ENCODE peak calls at places on chromosomes 5 and 9, in seven cellular contexts. N is A673, B is neural progenitor cell, O is Peyer's patch, X is ovary, G is aorta, M is GM23248. U is an unnamed sample.

GRCh38 chr9:111937781-111938426 is 41.3 kb downstream of the UGCG start:
- DNase-seq in N (peak; percentile 86), B (no peak), O (no peak), X (peak; percentile 28), G (peak; percentile 84), M (peak; percentile 63), U (no peak)

GRCh38 chr9:135978650-135979461 is 17.7 kb upstream of the UBAC1 start:
- DNase-seq in N (peak; percentile 52), B (no peak), O (no peak), X (no peak), G (no peak), M (no peak), U (no peak)

GRCh38 chr9:135494791-135495559 is 5.5 kb upstream of the MRPS2 start:
- DNase-seq in N (no peak), B (no peak), O (peak; percentile 30), X (no peak), G (peak; percentile 21), M (no peak), U (no peak)

GRCh38 chr9:36074870-36075532 is 38.3 kb downstream of the RECK start:
- DNase-seq in N (peak; percentile 67), B (no peak), O (peak; percentile 54), X (peak; percentile 86), G (peak; percentile 93), M (peak; percentile 75), U (peak; percentile 31)

GRCh38 chr9:137146527-137146918 is 7.6 kb downstream of the GRIN1 start:
- DNase-seq in N (no peak), B (peak; percentile 39), O (no peak), X (no peak), G (no peak), M (no peak), U (no peak)

GRCh38 chr5:134142088-134142487 is 27.6 kb downstream of the TCF7 start:
- DNase-seq in N (no peak), B (no peak), O (no peak), X (no peak), G (no peak), M (no peak), U (no peak)

GRCh38 chr5:114221807-114222206 is 140.1 kb upstream of the KCNN2 start:
- DNase-seq in N (no peak), B (no peak), O (no peak), X (no peak), G (no peak), M (no peak), U (no peak)

GRCh38 chr9:19894975-19895374 is 106.1 kb upstream of the SLC24A2 start:
- DNase-seq in N (no peak), B (no peak), O (no peak), X (no peak), G (no peak), M (peak; percentile 43), U (no peak)

GRCh38 chr5:110478899-110479298 is 247.6 kb downstream of the TMEM232 start:
- DNase-seq in N (peak; percentile 12), B (no peak), O (no peak), X (no peak), G (no peak), M (peak; percentile 94), U (peak; percentile 64)

GRCh38 chr9:136824496-136825225 is 16.9 kb downstream of the RABL6 start:
- DNase-seq in N (no peak), B (no peak), O (no peak), X (peak; percentile 18), G (no peak), M (no peak), U (no peak)

GRCh38 chr9:128916204-128916603 is 4.6 kb upstream of the PHYHD1 start:
- DNase-seq in N (no peak), B (no peak), O (no peak), X (no peak), G (peak; percentile 82), M (peak; percentile 74), U (no peak)

GRCh38 chr9:128918921-128919320 is 1.9 kb upstream of the PHYHD1 start:
- DNase-seq in N (no peak), B (no peak), O (no peak), X (no peak), G (no peak), M (no peak), U (no peak)

GRCh38 chr9:128919409-128919808 is 1.4 kb upstream of the PHYHD1 start:
- DNase-seq in N (no peak), B (no peak), O (peak; percentile 68), X (no peak), G (no peak), M (no peak), U (no peak)

GRCh38 chr9:128916745-128917144 is 4.0 kb upstream of the PHYHD1 start:
- DNase-seq in N (no peak), B (no peak), O (no peak), X (no peak), G (no peak), M (no peak), U (no peak)

DNA sequence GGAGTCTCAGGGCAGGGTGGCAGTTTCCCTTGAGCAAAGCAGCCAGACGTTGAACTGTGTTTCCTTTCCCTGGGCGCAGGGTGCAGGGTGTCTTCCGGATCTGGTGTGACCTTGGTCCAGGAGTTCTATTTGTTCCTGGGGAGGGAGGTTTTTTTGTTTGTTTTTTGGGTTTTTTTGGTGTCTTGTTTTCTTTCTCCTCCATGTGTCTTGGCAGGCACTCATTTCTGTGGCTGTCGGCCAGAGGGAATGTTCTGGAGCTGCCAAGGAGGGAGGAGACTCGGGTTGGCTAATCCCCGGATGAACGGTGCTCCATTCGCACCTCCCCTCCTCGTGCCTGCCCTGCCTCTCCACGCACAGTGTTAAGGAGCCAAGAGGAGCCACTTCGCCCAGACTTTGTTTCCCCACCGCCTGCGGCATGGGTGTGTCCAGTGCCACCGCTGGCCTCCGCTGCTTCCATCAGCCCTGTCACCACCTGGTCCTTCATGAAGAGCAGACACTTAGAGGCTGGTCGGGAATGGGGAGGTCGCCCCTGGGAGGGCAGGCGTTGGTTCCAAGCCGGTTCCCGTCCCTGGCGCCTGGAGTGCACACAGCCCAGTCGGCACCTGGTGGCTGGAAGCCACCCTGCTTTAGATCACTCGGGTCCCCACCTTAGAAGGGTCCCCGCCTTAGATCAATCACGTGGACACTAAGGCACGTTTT is 3.5 kb upstream of the PHYHD1 start:
- DNase-seq in N (no peak), B (no peak), O (no peak), X (peak; percentile 92), G (peak; percentile 89), M (peak; percentile 82), U (no peak)
- H3K4me1 ChIP-seq in N (peaks cover 25% of the 10 kb centered on the region), B (peaks cover 11% of the 10 kb centered on the region), O (peaks cover 7% of the 10 kb centered on the region), X (peaks cover 44% of the 10 kb centered on the region), G (peaks cover 7% of the 10 kb centered on the region), M (peaks cover 37% of the 10 kb centered on the region), U (peaks cover 6% of the 10 kb centered on the region)

GRCh38 chr5:172644229-172644628 is 3.2 kb downstream of the NEURL1B start:
- DNase-seq in N (no peak), B (no peak), O (no peak), X (no peak), G (peak; percentile 4), M (no peak), U (no peak)

GRCh38 chr5:172642511-172642910 is 1.4 kb downstream of the NEURL1B start:
- DNase-seq in N (no peak), B (no peak), O (no peak), X (peak; percentile 36), G (peak; percentile 26), M (peak; percentile 32), U (no peak)

GRCh38 chr5:172643392-172643871 is 2.4 kb downstream of the NEURL1B start:
- DNase-seq in N (no peak), B (no peak), O (no peak), X (no peak), G (peak; percentile 26), M (no peak), U (no peak)

GRCh38 chr5:172642046-172642409 is 965 bp downstream of the NEURL1B start:
- DNase-seq in N (no peak), B (no peak), O (no peak), X (no peak), G (no peak), M (peak; percentile 19), U (no peak)

DNA sequence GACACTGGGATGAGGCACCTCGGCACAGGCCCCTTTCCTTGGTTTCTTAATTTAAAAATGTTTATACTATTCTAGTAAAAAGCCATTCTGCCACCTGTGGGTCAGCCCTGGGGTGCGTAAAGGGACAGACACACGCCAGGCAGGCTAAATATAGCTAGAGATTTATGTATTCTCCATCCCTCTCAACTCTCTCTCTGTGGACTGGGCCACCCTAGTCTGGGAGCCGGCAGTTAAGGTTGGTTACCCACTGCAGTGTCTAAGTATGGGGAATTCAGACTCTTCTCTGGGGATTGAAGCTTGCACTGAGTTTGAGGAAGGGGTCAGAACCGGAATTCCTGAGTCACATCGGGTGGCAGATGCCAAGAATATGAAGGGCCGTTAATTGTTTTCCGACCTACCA is 1.9 kb downstream of the NEURL1B start:
- DNase-seq in N (no peak), B (no peak), O (no peak), X (no peak), G (no peak), M (no peak), U (no peak)
- H3K27ac ChIP-seq in N (no peak overlapping the region), B (no peak overlapping the region), O (peak overlapping the region; percentile 83), X (peak overlapping the region; percentile 89), G (no peak overlapping the region), M (no peak overlapping the region), U (no peak overlapping the region)

GRCh38 chr9:89942643-89943042 is 337.8 kb downstream of the GADD45G start:
- DNase-seq in N (no peak), B (no peak), O (no peak), X (no peak), G (no peak), M (no peak), U (no peak)
- H3K4me1 ChIP-seq in N (no peaks in the 10 kb centered on the region), B (no peaks in the 10 kb centered on the region), O (no peaks in the 10 kb centered on the region), X (peaks cover 11% of the 10 kb centered on the region), G (no peaks in the 10 kb centered on the region), M (no peaks in the 10 kb centered on the region), U (peaks cover 30% of the 10 kb centered on the region)

GRCh38 chr9:127783644-127784043 is 2.2 kb upstream of the CDK9 start:
- DNase-seq in N (no peak), B (no peak), O (no peak), X (no peak), G (no peak), M (no peak), U (no peak)

GRCh38 chr9:127781821-127782220 is 3.4 kb upstream of the SH2D3C start:
- DNase-seq in N (no peak), B (no peak), O (no peak), X (no peak), G (no peak), M (no peak), U (no peak)

GRCh38 chr9:127780126-127780885 is 1.8 kb upstream of the SH2D3C start:
- DNase-seq in N (no peak), B (peak; percentile 41), O (no peak), X (no peak), G (no peak), M (no peak), U (no peak)

GRCh38 chr9:127785023-127785932 is 556 bp upstream of the CDK9 start:
- DNase-seq in N (peak; percentile 90), B (peak; percentile 93), O (peak; percentile 93), X (peak; percentile 92), G (peak; percentile 92), M (peak; percentile 84), U (peak; percentile 88)

GRCh38 chr9:127783111-127783621 is 2.7 kb upstream of the CDK9 start:
- DNase-seq in N (no peak), B (peak; percentile 40), O (no peak), X (peak; percentile 58), G (peak; percentile 73), M (no peak), U (peak; percentile 53)
- H3K27ac ChIP-seq in N (no peak overlapping the region), B (no peak overlapping the region), O (peak overlapping the region; percentile 95), X (no peak overlapping the region), G (no peak overlapping the region), M (no peak overlapping the region), U (no peak overlapping the region)